ENCODE peak calls at places on chromosomes 12 and 14, in five cellular contexts. D is fibroblast of the conjunctiva; P is NCI-H1417; X is stimulated activated CD4-positive, alpha-beta T cell treated with anti-CD3 and anti-CD28 coated beads, Interleukin-1b, Interleukin-23, amount 100 ng/mL, for 24 hours; O is posterior cingulate gyrus. N is an unnamed sample.

GRCh38 chr14:55689971-55690871 is 110.2 kb downstream of the KTN1 start:
- DNase-seq in P (no peak), O (no peak), D (no peak), X (no peak), N (no peak)

GRCh38 chr12:132171293-132171967 is 27.2 kb downstream of the NOC4L start:
- DNase-seq in D (no peak), O (peak), P (no peak), X (no peak), N (no peak)

GRCh38 chr12:102622618-102623017 is 142.3 kb upstream of the IGF1 start:
- DNase-seq in D (no peak), O (no peak), P (no peak), X (no peak), N (no peak)

GRCh38 chr14:21868442-21869046 is 194.9 kb upstream of the OR4E1 start:
- DNase-seq in O (no peak), D (no peak), P (peak), X (peak), N (peak)

GRCh38 chr14:65336191-65336591 is 76.3 kb upstream of the FUT8 start:
- DNase-seq in O (no peak), P (no peak), D (no peak), X (peak), N (peak)

GRCh38 chr14:65850429-65851145 is 438.1 kb downstream of the FUT8 start:
- DNase-seq in X (peak), O (no peak), D (no peak), P (peak), N (peak)

GRCh38 chr12:48671231-48671856 is 10.7 kb downstream of the KANSL2 start:
- DNase-seq in P (no peak), D (no peak), O (no peak), X (no peak), N (no peak)

GRCh38 chr12:56119361-56119796 is 1.3 kb downstream of the ZC3H10 start:
- DNase-seq in P (peak), D (peak), O (no peak), X (peak), N (peak)

GRCh38 chr12:50505945-50506344 is 1.2 kb downstream of the DIP2B start:
- DNase-seq in P (no peak), O (no peak), X (no peak), D (no peak), N (no peak)

GRCh38 chr12:12791756-12792346 is 6.4 kb downstream of the APOLD1 start:
- DNase-seq in O (no peak), P (peak), X (no peak), D (no peak), N (no peak)

GRCh38 chr12:108193922-108194321 is 64.8 kb downstream of the WSCD2 start:
- DNase-seq in P (peak), D (no peak), X (no peak), O (no peak), N (no peak)

GRCh38 chr12:108622425-108622824 is 11.3 kb downstream of the SELPLG start:
- DNase-seq in O (no peak), P (peak), X (no peak), D (no peak), N (no peak)

GRCh38 chr14:39109893-39110715 is 4.0 kb upstream of the GEMIN2 start:
- DNase-seq in O (no peak), P (no peak), X (no peak), D (no peak), N (no peak)

GRCh38 chr14:91614187-91614586 is 104.1 kb upstream of the PPP4R3A start:
- DNase-seq in P (no peak), D (no peak), X (no peak), O (no peak), N (no peak)

GRCh38 chr14:91310620-91311283 is 66.2 kb upstream of the GPR68 start:
- DNase-seq in D (no peak), O (peak), P (no peak), X (no peak), N (no peak)

GRCh38 chr14:81594012-81594411 is 60.4 kb upstream of the SEL1L start:
- DNase-seq in P (no peak), O (peak), D (peak), X (no peak), N (no peak)

GRCh38 chr14:96481731-96482314 is 20.4 kb upstream of the PAPOLA start:
- DNase-seq in X (no peak), O (no peak), D (no peak), P (no peak), N (no peak)

GRCh38 chr12:132566551-132567131 is 43.7 kb downstream of the LRCOL1 start:
- DNase-seq in X (no peak), D (no peak), O (no peak), P (no peak), N (no peak)

GRCh38 chr14:31510222-31510621 is 22.4 kb upstream of the GPR33 start:
- DNase-seq in X (no peak), O (no peak), P (peak), D (peak), N (no peak)

GRCh38 chr12:60259241-60259640 is 663.4 kb downstream of the SLC16A7 start:
- DNase-seq in D (no peak), X (no peak), O (no peak), P (peak), N (no peak)

GRCh38 chr12:124836759-124837158 is 26.9 kb downstream of the SCARB1 start:
- DNase-seq in X (no peak), P (no peak), D (no peak), O (peak), N (no peak)

GRCh38 chr14:105473677-105474477 is 744 bp upstream of the CRIP2 start:
- DNase-seq in O (peak), X (peak), P (peak), D (peak), N (peak)

GRCh38 chr12:108129017-108129812 is at the start of gene WSCD2:
- DNase-seq in O (peak), P (peak), D (no peak), X (no peak), N (peak)